ENCODE peak calls at places on chromosomes 4 and X, in nine cellular contexts. D is AG04450, J is GM23248, E is breast epithelium, Z is left lung, C is adipocyte, G is mammary epithelial cell, T is heart right ventricle, H is tibial artery. L is an unnamed sample.

GRCh38 chrX:123626962-123627361 is 105.9 kb downstream of the THOC2 start:
- DNase-seq in C (peak; percentile 12), G (peak; percentile 14), D (peak; percentile 2), H (no peak), E (no peak), T (no peak), J (peak; percentile 66), Z (no peak), L (no peak)

GRCh38 chrX:68983004-68983857 is 154.4 kb downstream of the EFNB1 start:
- DNase-seq in T (no peak), G (no peak), J (no peak), D (no peak), H (no peak), E (no peak), C (no peak), Z (no peak), L (no peak)

GRCh38 chr4:76453232-76453631 is 18.2 kb downstream of the SHROOM3 start:
- DNase-seq in H (no peak), C (no peak), Z (no peak), D (no peak), T (no peak), J (no peak), G (no peak), E (no peak), L (no peak)

GRCh38 chr4:145935253-145936141 is 3.1 kb downstream of the ZNF827 start:
- DNase-seq in G (no peak), C (peak; percentile 18), D (no peak), J (peak; percentile 40), T (peak; percentile 52), H (no peak), E (no peak), Z (no peak), L (no peak)

GRCh38 chr4:125891597-125892258 is 577.0 kb downstream of the FAT4 start:
- DNase-seq in T (no peak), G (no peak), D (peak; percentile 95), H (no peak), E (no peak), Z (no peak), J (peak; percentile 88), C (peak; percentile 77), L (no peak)

GRCh38 chrX:1444896-1445480 is 7.7 kb downstream of the ASMTL start:
- DNase-seq in C (no peak), D (no peak), E (peak; percentile 5), T (no peak), H (no peak), G (no peak), J (no peak), Z (no peak), L (no peak)

GRCh38 chrX:69321789-69322188 is 156.5 kb upstream of the PJA1 start:
- DNase-seq in J (no peak), E (no peak), C (no peak), G (no peak), D (no peak), H (no peak), T (no peak), Z (no peak), L (no peak)

GRCh38 chrX:12330841-12331240 is 192.6 kb downstream of the FRMPD4 start:
- DNase-seq in J (no peak), T (no peak), C (no peak), G (no peak), E (no peak), Z (no peak), H (no peak), D (no peak), L (no peak)

GRCh38 chrX:40175416-40176255 is 77.9 kb upstream of the BCOR start:
- DNase-seq in Z (peak; percentile 92), T (peak; percentile 77), C (peak; percentile 67), J (peak; percentile 75), G (no peak), E (no peak), D (no peak), H (peak; percentile 61), L (peak; percentile 52)

GRCh38 chr4:110904435-110905050 is 281.7 kb upstream of the PITX2 start:
- DNase-seq in H (no peak), J (peak; percentile 5), G (no peak), E (no peak), Z (no peak), C (peak; percentile 56), D (no peak), T (no peak), L (no peak)

GRCh38 chrX:69179380-69179911 is 14.2 kb upstream of the PJA1 start:
- DNase-seq in T (no peak), Z (no peak), C (no peak), H (no peak), D (peak; percentile 1), G (no peak), E (no peak), J (no peak), L (no peak)

GRCh38 chrX:47631676-47632075 is 1.9 kb upstream of the CFP start:
- DNase-seq in T (no peak), E (no peak), J (no peak), G (no peak), C (no peak), Z (no peak), D (no peak), H (no peak), L (no peak)

GRCh38 chrX:47628980-47629379 is 750 bp downstream of the CFP start:
- DNase-seq in Z (no peak), E (no peak), C (no peak), J (no peak), H (no peak), D (no peak), T (no peak), G (no peak), L (no peak)

GRCh38 chrX:47632664-47633063 is 2.9 kb upstream of the CFP start:
- DNase-seq in G (no peak), D (no peak), T (no peak), Z (no peak), C (no peak), E (no peak), H (no peak), J (no peak), L (no peak)

GRCh38 chrX:47625365-47625764 is 4.4 kb downstream of the CFP start:
- DNase-seq in G (no peak), H (no peak), T (no peak), Z (no peak), J (no peak), C (no peak), E (no peak), D (no peak), L (no peak)

DNA sequence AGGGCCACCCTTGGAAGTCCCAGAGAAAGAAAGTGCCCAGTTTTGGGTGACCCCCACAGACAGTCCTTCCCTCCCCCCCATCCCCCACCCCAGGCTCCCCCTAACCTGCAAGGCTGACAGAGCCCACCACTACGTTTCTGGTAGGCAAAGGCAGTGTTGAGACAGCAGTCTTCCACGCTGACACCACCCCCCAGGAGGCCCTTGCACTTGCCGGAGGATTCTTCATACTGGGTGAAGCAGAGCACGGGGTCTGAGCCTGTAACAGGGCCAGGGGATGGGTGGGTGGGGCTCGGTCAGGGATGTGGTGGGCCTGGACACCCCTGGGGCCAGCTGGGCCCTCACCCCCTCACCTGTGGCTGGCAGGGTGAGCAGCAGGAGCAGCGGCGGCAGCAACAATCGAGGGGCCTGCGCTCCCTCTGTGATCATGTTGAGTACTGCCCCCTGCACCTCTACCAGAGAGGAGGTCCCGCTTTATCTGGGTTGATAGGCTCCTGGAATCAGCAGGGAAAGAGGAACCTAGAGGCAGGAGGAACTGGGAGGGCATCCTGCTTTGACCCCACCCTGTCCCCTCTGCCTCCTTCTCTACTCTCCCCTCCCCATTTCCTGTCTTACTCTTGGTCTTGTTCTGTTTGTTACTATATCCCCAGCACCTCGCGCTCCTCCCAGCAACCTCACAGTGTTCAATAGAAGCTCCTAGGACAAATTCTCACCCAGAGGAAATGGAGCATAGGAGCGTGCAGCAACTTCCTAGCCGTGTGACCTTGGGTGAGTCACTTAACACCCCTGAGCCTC is at the start of gene CFP:
- DNase-seq in Z (no peak), D (no peak), G (no peak), H (no peak), E (no peak), J (no peak), C (no peak), T (no peak), L (no peak)
- H3K9me3 ChIP-seq in Z (no peaks in the 10 kb centered on the region), D (no peaks in the 10 kb centered on the region), G (no peaks in the 10 kb centered on the region), H (no peaks in the 10 kb centered on the region), E (no peaks in the 10 kb centered on the region), J (no peaks in the 10 kb centered on the region), C (no peaks in the 10 kb centered on the region), T (no peaks in the 10 kb centered on the region), L (no peaks in the 10 kb centered on the region)

GRCh38 chrX:18617351-18617750 is 54.6 kb downstream of the RS1 start:
- DNase-seq in Z (no peak), C (peak; percentile 44), T (no peak), E (no peak), G (peak; percentile 77), J (peak; percentile 47), D (peak; percentile 27), H (no peak), L (no peak)
- H3K9me3 ChIP-seq in Z (no peaks in the 10 kb centered on the region), C (no peaks in the 10 kb centered on the region), T (no peaks in the 10 kb centered on the region), E (no peaks in the 10 kb centered on the region), G (peaks cover 3% of the 10 kb centered on the region), J (no peaks in the 10 kb centered on the region), D (no peaks in the 10 kb centered on the region), H (no peaks in the 10 kb centered on the region), L (no peaks in the 10 kb centered on the region)

DNA sequence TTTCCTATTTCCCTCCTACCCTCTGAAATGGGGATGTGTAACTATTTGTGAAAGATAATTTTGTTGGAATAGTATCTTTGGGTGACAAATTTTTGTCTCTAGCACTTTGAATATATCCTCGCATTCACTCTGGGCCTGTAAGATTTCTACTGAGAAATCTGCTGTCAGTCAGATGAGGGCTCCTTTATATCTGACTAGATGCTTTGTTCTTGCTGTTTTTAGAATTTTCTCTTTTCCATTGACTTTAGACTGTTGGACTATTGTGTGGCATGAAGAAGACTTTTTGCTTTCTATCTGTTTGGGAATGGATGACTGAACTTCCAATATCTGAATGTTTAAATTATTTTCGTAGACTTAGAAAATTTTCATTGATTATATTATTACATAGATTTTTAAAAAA is 54.2 kb upstream of the GRID2 start:
- DNase-seq in G (no peak), T (no peak), J (no peak), E (no peak), D (no peak), H (no peak), C (no peak), Z (no peak), L (no peak)
- H3K9me3 ChIP-seq in G (no peaks in the 10 kb centered on the region), T (no peaks in the 10 kb centered on the region), J (no peaks in the 10 kb centered on the region), E (no peaks in the 10 kb centered on the region), D (peaks cover under 1% of the 10 kb centered on the region), H (no peaks in the 10 kb centered on the region), C (peaks cover 6% of the 10 kb centered on the region), Z (no peaks in the 10 kb centered on the region), L (no peaks in the 10 kb centered on the region)

GRCh38 chrX:53155512-53156206 is 61.7 kb downstream of the KANTR start:
- DNase-seq in D (no peak), C (no peak), E (no peak), H (no peak), T (no peak), J (no peak), G (no peak), Z (no peak), L (no peak)

GRCh38 chrX:53159184-53159583 is 65.2 kb downstream of the KANTR start:
- DNase-seq in G (no peak), C (no peak), E (no peak), T (no peak), J (no peak), Z (no peak), D (no peak), H (no peak), L (no peak)

GRCh38 chrX:53153581-53153980 is 59.6 kb downstream of the KANTR start:
- DNase-seq in D (no peak), G (no peak), J (no peak), T (no peak), E (no peak), C (no peak), H (no peak), Z (no peak), L (no peak)

GRCh38 chrX:53160297-53160983 is 64.6 kb downstream of the KDM5C start:
- DNase-seq in G (peak; percentile 13), D (no peak), H (no peak), C (no peak), J (no peak), E (no peak), T (no peak), Z (no peak), L (no peak)

GRCh38 chrX:53156207-53156596 is 62.3 kb downstream of the KANTR start:
- DNase-seq in T (no peak), D (no peak), J (no peak), H (no peak), C (no peak), E (no peak), G (no peak), Z (no peak), L (no peak)
- H3K9me3 ChIP-seq in T (no peaks in the 10 kb centered on the region), D (no peaks in the 10 kb centered on the region), J (no peaks in the 10 kb centered on the region), H (peaks cover 4% of the 10 kb centered on the region), C (no peaks in the 10 kb centered on the region), E (no peaks in the 10 kb centered on the region), G (no peaks in the 10 kb centered on the region), Z (no peaks in the 10 kb centered on the region), L (no peaks in the 10 kb centered on the region)

L was measured in T-helper 17 cell.